ENCODE peak calls at places on chromosomes 13 and 19, in six cellular contexts. One of them, this sample, is unnamed.

GRCh38 chr19:17766543-17767131 is 15.4 kb downstream of the FCHO1 start:
- DNase-seq in CD8-positive, alpha-beta T cell: no peak
- DNase-seq in tibial artery: peak; percentile 85
- DNase-seq in testis: peak; percentile 94
- DNase-seq in tibial nerve: peak; percentile 76
- DNase-seq in pancreas: peak; percentile 80
- DNase-seq in this sample: peak; percentile 70

GRCh38 chr13:85661639-85662038 is 137.6 kb downstream of the SLITRK6 start:
- DNase-seq in CD8-positive, alpha-beta T cell: no peak
- DNase-seq in tibial artery: no peak
- DNase-seq in testis: peak; percentile 17
- DNase-seq in tibial nerve: no peak
- DNase-seq in pancreas: no peak
- DNase-seq in this sample: no peak

GRCh38 chr19:40219721-40220276 is 1.6 kb upstream of the TTC9B start:
- DNase-seq in CD8-positive, alpha-beta T cell: no peak
- DNase-seq in tibial artery: no peak
- DNase-seq in testis: no peak
- DNase-seq in tibial nerve: no peak
- DNase-seq in pancreas: no peak
- DNase-seq in this sample: no peak

GRCh38 chr19:6734096-6734696 is 3.2 kb downstream of the GPR108 start:
- DNase-seq in CD8-positive, alpha-beta T cell: no peak
- DNase-seq in tibial artery: no peak
- DNase-seq in testis: no peak
- DNase-seq in tibial nerve: no peak
- DNase-seq in pancreas: no peak
- DNase-seq in this sample: no peak

GRCh38 chr19:12871681-12872080 is 9.6 kb downstream of the DNASE2 start:
- DNase-seq in CD8-positive, alpha-beta T cell: no peak
- DNase-seq in tibial artery: no peak
- DNase-seq in testis: no peak
- DNase-seq in tibial nerve: no peak
- DNase-seq in pancreas: no peak
- DNase-seq in this sample: no peak

GRCh38 chr19:4879041-4879440 is 11.6 kb upstream of the PLIN3 start:
- DNase-seq in CD8-positive, alpha-beta T cell: no peak
- DNase-seq in tibial artery: no peak
- DNase-seq in testis: no peak
- DNase-seq in tibial nerve: no peak
- DNase-seq in pancreas: no peak
- DNase-seq in this sample: no peak

GRCh38 chr19:39355253-39355652 is 13.0 kb downstream of the SAMD4B start:
- DNase-seq in CD8-positive, alpha-beta T cell: no peak
- DNase-seq in tibial artery: no peak
- DNase-seq in testis: no peak
- DNase-seq in tibial nerve: no peak
- DNase-seq in pancreas: no peak
- DNase-seq in this sample: no peak

GRCh38 chr19:17402982-17403855 is 2.2 kb downstream of the BST2 start:
- DNase-seq in CD8-positive, alpha-beta T cell: no peak
- DNase-seq in tibial artery: no peak
- DNase-seq in testis: peak; percentile 49
- DNase-seq in tibial nerve: no peak
- DNase-seq in pancreas: no peak
- DNase-seq in this sample: no peak

GRCh38 chr19:52148256-52148655 is 8.5 kb upstream of the ZNF616 start:
- DNase-seq in CD8-positive, alpha-beta T cell: no peak
- DNase-seq in tibial artery: no peak
- DNase-seq in testis: no peak
- DNase-seq in tibial nerve: no peak
- DNase-seq in pancreas: no peak
- DNase-seq in this sample: no peak

GRCh38 chr19:23118400-23118799 is 1.6 kb downstream of the ZNF730 start:
- DNase-seq in CD8-positive, alpha-beta T cell: no peak
- DNase-seq in tibial artery: no peak
- DNase-seq in testis: no peak
- DNase-seq in tibial nerve: no peak
- DNase-seq in pancreas: no peak
- DNase-seq in this sample: no peak

GRCh38 chr19:30453768-30454167 is 81.6 kb downstream of the ZNF536 start:
- DNase-seq in CD8-positive, alpha-beta T cell: no peak
- DNase-seq in tibial artery: no peak
- DNase-seq in testis: no peak
- DNase-seq in tibial nerve: no peak
- DNase-seq in pancreas: no peak
- DNase-seq in this sample: no peak

GRCh38 chr13:21256351-21256761 is 79.9 kb downstream of the MRPL57 start:
- DNase-seq in CD8-positive, alpha-beta T cell: no peak
- DNase-seq in tibial artery: no peak
- DNase-seq in testis: no peak
- DNase-seq in tibial nerve: no peak
- DNase-seq in pancreas: no peak
- DNase-seq in this sample: no peak

DNA sequence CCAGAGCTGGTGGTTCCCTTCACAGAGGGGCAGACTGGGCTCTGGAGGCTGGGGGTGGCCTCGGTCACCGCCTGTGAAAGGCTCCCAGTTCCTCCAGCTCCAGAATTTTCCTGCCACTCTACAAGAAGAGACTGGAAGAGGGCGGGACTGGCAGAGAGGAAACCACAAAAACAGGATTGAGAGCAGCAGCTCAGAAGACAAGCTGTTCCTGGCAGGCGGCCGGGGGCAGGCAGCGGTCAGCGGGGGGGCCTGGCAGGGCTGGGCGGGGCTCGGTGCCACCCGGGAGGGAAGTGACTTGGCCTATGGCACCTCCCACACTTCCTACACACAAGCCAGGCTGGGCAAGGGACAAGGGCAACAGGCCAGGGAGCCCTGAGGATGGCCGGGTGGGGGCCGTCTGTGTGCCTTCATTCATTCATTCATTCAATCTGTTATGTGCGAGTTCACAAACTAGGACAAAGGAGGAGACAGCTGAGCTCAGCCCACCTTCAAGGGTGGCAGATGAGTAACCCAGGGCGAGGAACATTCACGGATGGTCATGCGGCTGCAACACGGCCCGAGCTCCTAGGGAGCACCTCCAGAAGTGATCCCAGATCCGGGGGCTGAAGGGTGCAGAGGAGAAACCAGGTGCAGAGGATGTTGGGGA is 16.9 kb upstream of the BTBD2 start:
- DNase-seq in CD8-positive, alpha-beta T cell: no peak
- DNase-seq in tibial artery: peak; percentile 99
- DNase-seq in testis: peak; percentile 95
- DNase-seq in tibial nerve: peak; percentile 96
- DNase-seq in pancreas: peak; percentile 97
- DNase-seq in this sample: peak; percentile 94
- H3K4me1 ChIP-seq in CD8-positive, alpha-beta T cell: peaks cover 39% of the 10 kb centered on the region
- H3K4me1 ChIP-seq in tibial artery: peaks cover 53% of the 10 kb centered on the region
- H3K4me1 ChIP-seq in testis: peaks cover 19% of the 10 kb centered on the region
- H3K4me1 ChIP-seq in tibial nerve: peaks cover 55% of the 10 kb centered on the region
- H3K4me1 ChIP-seq in pancreas: peaks cover 13% of the 10 kb centered on the region
- H3K4me1 ChIP-seq in this sample: peaks cover 18% of the 10 kb centered on the region

GRCh38 chr19:33697766-33698165 is 76.0 kb downstream of the CHST8 start:
- DNase-seq in CD8-positive, alpha-beta T cell: no peak
- DNase-seq in tibial artery: no peak
- DNase-seq in testis: no peak
- DNase-seq in tibial nerve: no peak
- DNase-seq in pancreas: no peak
- DNase-seq in this sample: no peak

GRCh38 chr19:33699754-33700407 is 78.1 kb downstream of the CHST8 start:
- DNase-seq in CD8-positive, alpha-beta T cell: no peak
- DNase-seq in tibial artery: no peak
- DNase-seq in testis: no peak
- DNase-seq in tibial nerve: no peak
- DNase-seq in pancreas: no peak
- DNase-seq in this sample: no peak

GRCh38 chr19:33702606-33703437 is 81.1 kb downstream of the CHST8 start:
- DNase-seq in CD8-positive, alpha-beta T cell: no peak
- DNase-seq in tibial artery: no peak
- DNase-seq in testis: no peak
- DNase-seq in tibial nerve: no peak
- DNase-seq in pancreas: no peak
- DNase-seq in this sample: no peak

GRCh38 chr19:33700408-33700757 is 78.6 kb downstream of the CHST8 start:
- DNase-seq in CD8-positive, alpha-beta T cell: no peak
- DNase-seq in tibial artery: no peak
- DNase-seq in testis: no peak
- DNase-seq in tibial nerve: no peak
- DNase-seq in pancreas: no peak
- DNase-seq in this sample: no peak

DNA sequence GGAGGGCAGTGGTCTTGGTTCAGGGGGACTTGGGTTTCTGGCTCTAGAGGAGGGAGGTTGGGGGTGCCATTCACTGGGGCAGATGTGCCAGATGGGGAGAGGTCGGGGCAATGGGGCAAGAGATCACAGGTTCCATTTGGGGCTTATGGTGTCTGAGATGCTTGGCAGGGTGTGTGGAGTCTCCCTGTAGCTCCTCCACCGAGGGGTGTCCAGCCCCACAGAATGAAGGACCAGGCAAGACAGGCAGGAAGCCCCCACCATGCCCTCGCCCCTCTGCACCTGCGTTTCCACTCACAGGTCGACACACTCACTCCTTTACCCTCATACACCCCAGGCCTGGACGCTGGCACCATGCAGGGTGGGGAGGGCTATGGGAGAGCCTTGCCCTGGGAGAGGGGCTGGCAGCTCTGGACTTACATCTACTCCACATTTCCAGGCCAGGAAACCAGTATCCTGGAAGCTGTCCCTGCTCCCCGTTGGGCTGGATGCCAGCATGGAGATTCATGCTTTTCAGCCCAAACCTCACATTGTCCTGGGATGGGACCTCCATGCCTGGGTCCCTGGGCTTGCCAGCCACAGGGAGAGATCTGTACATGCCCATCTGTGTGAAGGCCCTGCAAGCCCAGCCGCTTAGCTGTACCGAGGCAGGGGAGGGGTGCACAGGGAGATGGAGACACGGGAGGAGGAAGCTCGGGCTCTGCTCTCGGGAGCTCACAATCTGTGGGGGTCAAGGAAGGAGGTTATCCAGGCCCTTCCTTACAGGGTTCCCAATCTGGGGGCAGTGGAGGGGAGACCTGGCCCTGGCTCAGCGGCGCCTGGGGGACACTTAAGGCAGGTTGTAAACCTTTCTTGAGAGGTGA is 77.1 kb downstream of the CHST8 start:
- DNase-seq in CD8-positive, alpha-beta T cell: no peak
- DNase-seq in tibial artery: no peak
- DNase-seq in testis: no peak
- DNase-seq in tibial nerve: no peak
- DNase-seq in pancreas: no peak
- DNase-seq in this sample: no peak
- H3K27me3 ChIP-seq in CD8-positive, alpha-beta T cell: no peaks in the 10 kb centered on the region
- H3K27me3 ChIP-seq in tibial artery: no peaks in the 10 kb centered on the region
- H3K27me3 ChIP-seq in testis: no peaks in the 10 kb centered on the region
- H3K27me3 ChIP-seq in tibial nerve: no peaks in the 10 kb centered on the region
- H3K27me3 ChIP-seq in pancreas: no peaks in the 10 kb centered on the region
- H3K27me3 ChIP-seq in this sample: peaks cover 24% of the 10 kb centered on the region

DNA sequence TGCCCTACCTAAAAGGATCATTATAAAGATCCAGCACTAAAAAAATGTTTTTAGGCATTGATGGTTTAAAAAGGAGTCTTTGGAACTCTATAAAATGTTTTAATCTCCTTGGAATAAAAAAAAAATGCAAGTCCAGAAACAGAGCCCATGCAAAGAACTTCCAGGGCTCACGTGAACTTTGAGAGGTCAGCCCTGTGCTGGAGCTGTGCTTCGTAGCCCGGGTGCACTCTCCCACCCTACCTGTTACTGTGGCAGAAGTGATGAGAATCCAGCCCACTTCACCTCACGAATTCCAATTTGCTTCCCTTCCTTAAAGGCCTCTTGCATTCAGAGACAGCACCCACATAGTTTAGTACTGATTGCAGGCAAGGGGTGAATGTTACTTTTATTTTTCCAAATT is 267.7 kb downstream of the SHISA2 start:
- DNase-seq in CD8-positive, alpha-beta T cell: no peak
- DNase-seq in tibial artery: no peak
- DNase-seq in testis: no peak
- DNase-seq in tibial nerve: no peak
- DNase-seq in pancreas: no peak
- DNase-seq in this sample: no peak
- H3K4me1 ChIP-seq in CD8-positive, alpha-beta T cell: no peaks in the 10 kb centered on the region
- H3K4me1 ChIP-seq in tibial artery: no peaks in the 10 kb centered on the region
- H3K4me1 ChIP-seq in testis: no peaks in the 10 kb centered on the region
- H3K4me1 ChIP-seq in tibial nerve: no peaks in the 10 kb centered on the region
- H3K4me1 ChIP-seq in pancreas: no peaks in the 10 kb centered on the region
- H3K4me1 ChIP-seq in this sample: no peaks in the 10 kb centered on the region

GRCh38 chr13:28528388-28528787 is 33.5 kb upstream of the FLT1 start:
- DNase-seq in CD8-positive, alpha-beta T cell: no peak
- DNase-seq in tibial artery: no peak
- DNase-seq in testis: no peak
- DNase-seq in tibial nerve: no peak
- DNase-seq in pancreas: no peak
- DNase-seq in this sample: no peak
- H3K27me3 ChIP-seq in CD8-positive, alpha-beta T cell: peaks cover 11% of the 10 kb centered on the region
- H3K27me3 ChIP-seq in tibial artery: no peaks in the 10 kb centered on the region
- H3K27me3 ChIP-seq in testis: no peaks in the 10 kb centered on the region
- H3K27me3 ChIP-seq in tibial nerve: no peaks in the 10 kb centered on the region
- H3K27me3 ChIP-seq in pancreas: no peaks in the 10 kb centered on the region
- H3K27me3 ChIP-seq in this sample: no peaks in the 10 kb centered on the region

GRCh38 chr13:99280166-99280565 is 22.0 kb upstream of the GPR18 start:
- DNase-seq in CD8-positive, alpha-beta T cell: no peak
- DNase-seq in tibial artery: no peak
- DNase-seq in testis: no peak
- DNase-seq in tibial nerve: no peak
- DNase-seq in pancreas: no peak
- DNase-seq in this sample: no peak

GRCh38 chr13:99277629-99278028 is 19.4 kb upstream of the GPR18 start:
- DNase-seq in CD8-positive, alpha-beta T cell: no peak
- DNase-seq in tibial artery: no peak
- DNase-seq in testis: no peak
- DNase-seq in tibial nerve: no peak
- DNase-seq in pancreas: no peak
- DNase-seq in this sample: no peak

GRCh38 chr13:99276706-99277105 is 18.5 kb upstream of the GPR18 start:
- DNase-seq in CD8-positive, alpha-beta T cell: no peak
- DNase-seq in tibial artery: no peak
- DNase-seq in testis: no peak
- DNase-seq in tibial nerve: no peak
- DNase-seq in pancreas: no peak
- DNase-seq in this sample: no peak

GRCh38 chr13:99278843-99279242 is 20.7 kb upstream of the GPR18 start:
- DNase-seq in CD8-positive, alpha-beta T cell: no peak
- DNase-seq in tibial artery: no peak
- DNase-seq in testis: no peak
- DNase-seq in tibial nerve: no peak
- DNase-seq in pancreas: no peak
- DNase-seq in this sample: no peak

GRCh38 chr13:99278199-99278598 is 20.0 kb upstream of the GPR18 start:
- DNase-seq in CD8-positive, alpha-beta T cell: no peak
- DNase-seq in tibial artery: no peak
- DNase-seq in testis: no peak
- DNase-seq in tibial nerve: no peak
- DNase-seq in pancreas: no peak
- DNase-seq in this sample: no peak
- H3K4me1 ChIP-seq in CD8-positive, alpha-beta T cell: peaks cover 92% of the 10 kb centered on the region
- H3K4me1 ChIP-seq in tibial artery: peaks cover 11% of the 10 kb centered on the region
- H3K4me1 ChIP-seq in testis: peaks cover 19% of the 10 kb centered on the region
- H3K4me1 ChIP-seq in tibial nerve: peaks cover 25% of the 10 kb centered on the region
- H3K4me1 ChIP-seq in pancreas: peaks cover 3% of the 10 kb centered on the region
- H3K4me1 ChIP-seq in this sample: peaks cover 81% of the 10 kb centered on the region

GRCh38 chr13:90118467-90119071 is 1228.9 kb upstream of the MIR17HG start:
- DNase-seq in CD8-positive, alpha-beta T cell: no peak
- DNase-seq in tibial artery: no peak
- DNase-seq in testis: no peak
- DNase-seq in tibial nerve: no peak
- DNase-seq in pancreas: no peak
- DNase-seq in this sample: no peak
- H3K27me3 ChIP-seq in CD8-positive, alpha-beta T cell: no peaks in the 10 kb centered on the region
- H3K27me3 ChIP-seq in tibial artery: no peaks in the 10 kb centered on the region
- H3K27me3 ChIP-seq in testis: no peaks in the 10 kb centered on the region
- H3K27me3 ChIP-seq in tibial nerve: no peaks in the 10 kb centered on the region
- H3K27me3 ChIP-seq in pancreas: no peaks in the 10 kb centered on the region
- H3K27me3 ChIP-seq in this sample: no peaks in the 10 kb centered on the region

This sample was measured in heart right ventricle.